ENCODE peak calls at places on chromosomes 4 and X, in ten cellular contexts. G is non-pigmented ciliary epithelial cell; C is fibroblast of mammary gland; A is stromal cell of bone marrow; P is immature natural killer cell; I is Kasumi-1; R is KBM-7; M is BJ; F is posterior vena cava; O is stimulated activated CD8-positive, alpha-beta memory T cell treated with anti-CD3 and anti-CD28 coated beads, Interleukin-4, amount 100 ng/mL, for 4 hours. Z is an unnamed sample.

GRCh38 chrX:97556359-97556758 is 672.7 kb downstream of the RPA4 start:
- DNase-seq in P (no peak), C (no peak), G (no peak), M (no peak), R (no peak), F (no peak), I (no peak), O (no peak), A (no peak), Z (no peak)

GRCh38 chr4:29002151-29002550 is 1718.0 kb upstream of the PCDH7 start:
- DNase-seq in A (no peak), I (no peak), O (no peak), G (no peak), M (no peak), R (no peak), P (no peak), F (no peak), C (no peak), Z (no peak)

GRCh38 chrX:105190252-105190853 is 30.1 kb downstream of the TEX13A start:
- DNase-seq in A (no peak), G (no peak), C (peak; percentile 41), F (no peak), I (peak; percentile 4), P (peak; percentile 7), R (peak; percentile 68), O (no peak), M (no peak), Z (no peak)

GRCh38 chr4:31187979-31188378 is 467.8 kb downstream of the PCDH7 start:
- DNase-seq in F (no peak), G (no peak), R (no peak), C (no peak), M (no peak), O (no peak), I (no peak), A (no peak), P (no peak), Z (no peak)

GRCh38 chr4:88866862-88867550 is 169.4 kb upstream of the NAP1L5 start:
- DNase-seq in R (no peak), A (peak; percentile 28), C (peak; percentile 54), I (no peak), M (peak; percentile 5), F (no peak), P (no peak), O (no peak), G (no peak), Z (no peak)

GRCh38 chrX:11509786-11510185 is 155.9 kb downstream of the ARHGAP6 start:
- DNase-seq in C (no peak), O (no peak), P (no peak), R (no peak), M (no peak), A (no peak), G (peak; percentile 41), I (no peak), F (no peak), Z (no peak)

GRCh38 chrX:2751291-2751690 is 549 bp upstream of the XG start:
- DNase-seq in F (no peak), R (no peak), A (peak; percentile 43), I (no peak), O (no peak), C (peak; percentile 49), M (no peak), G (no peak), P (no peak), Z (no peak)

GRCh38 chrX:29728639-29729038 is 486.7 kb upstream of the MAGEB2 start:
- DNase-seq in A (no peak), O (no peak), G (no peak), F (no peak), P (no peak), M (no peak), C (no peak), R (no peak), I (no peak), Z (no peak)

GRCh38 chr4:72568959-72569718 is at the start of gene ADAMTS3:
- DNase-seq in G (no peak), O (no peak), M (no peak), C (peak; percentile 49), F (peak; percentile 89), P (no peak), I (peak; percentile 86), R (peak; percentile 88), A (no peak), Z (no peak)

GRCh38 chr4:137378393-137379290 is 153.7 kb downstream of the PCDH18 start:
- DNase-seq in O (no peak), G (no peak), F (no peak), A (no peak), R (no peak), M (no peak), P (no peak), I (no peak), C (peak; percentile 61), Z (no peak)

GRCh38 chr4:166499820-166500219 is 626.8 kb downstream of the TLL1 start:
- DNase-seq in M (no peak), P (no peak), C (no peak), I (peak; percentile 64), G (no peak), O (no peak), R (peak; percentile 24), A (no peak), F (no peak), Z (no peak)

GRCh38 chr4:173334891-173335754 is 965 bp upstream of the HMGB2 start:
- DNase-seq in P (no peak), I (peak; percentile 90), M (peak; percentile 41), O (no peak), A (peak; percentile 51), G (no peak), C (peak; percentile 84), R (peak; percentile 93), F (peak; percentile 80), Z (no peak)

GRCh38 chrX:48540015-48540350 is 469 bp downstream of the TBC1D25 start:
- DNase-seq in P (no peak), M (no peak), G (no peak), I (peak; percentile 1), O (peak; percentile 7), C (peak; percentile 36), F (no peak), R (no peak), A (no peak), Z (no peak)

GRCh38 chrX:153588782-153589446 is 10.0 kb downstream of the CCNQ start:
- DNase-seq in P (no peak), I (no peak), F (no peak), O (no peak), R (no peak), A (no peak), G (no peak), M (no peak), C (no peak), Z (no peak)

GRCh38 chr4:168766537-168767316 is 243.3 kb downstream of the CBR4 start:
- DNase-seq in P (no peak), C (peak; percentile 88), O (no peak), I (no peak), F (no peak), R (no peak), M (no peak), A (peak; percentile 70), G (no peak), Z (no peak)